ENCODE peak calls at places on chromosomes 3 and 15, in eight cellular contexts. One of them, this sample, is unnamed.

GRCh38 chr3:27508421-27508820 is 24.2 kb upstream of the SLC4A7 start:
- DNase-seq in GM06990: no peak
- DNase-seq in nephron progenitor cell: no peak
- DNase-seq in iPS-NIHi11: no peak
- DNase-seq in SK-N-SH: no peak
- DNase-seq in anterior cingulate cortex: no peak
- DNase-seq in aorta: no peak
- DNase-seq in heart left ventricle: no peak
- DNase-seq in this sample: no peak

GRCh38 chr3:38548154-38548931 is 52.2 kb downstream of the EXOG start:
- DNase-seq in nephron progenitor cell: no peak
- DNase-seq in anterior cingulate cortex: no peak
- DNase-seq in GM06990: no peak
- DNase-seq in iPS-NIHi11: peak; percentile 67
- DNase-seq in SK-N-SH: no peak
- DNase-seq in heart left ventricle: no peak
- DNase-seq in aorta: no peak
- DNase-seq in this sample: no peak

GRCh38 chr3:62604301-62604700 is 231.0 kb upstream of the FEZF2 start:
- DNase-seq in heart left ventricle: no peak
- DNase-seq in GM06990: no peak
- DNase-seq in anterior cingulate cortex: no peak
- DNase-seq in aorta: no peak
- DNase-seq in nephron progenitor cell: no peak
- DNase-seq in iPS-NIHi11: no peak
- DNase-seq in SK-N-SH: no peak
- DNase-seq in this sample: no peak

GRCh38 chr15:92290359-92290992 is 103.2 kb upstream of the ST8SIA2 start:
- DNase-seq in SK-N-SH: no peak
- DNase-seq in anterior cingulate cortex: no peak
- DNase-seq in nephron progenitor cell: no peak
- DNase-seq in GM06990: no peak
- DNase-seq in aorta: no peak
- DNase-seq in heart left ventricle: no peak
- DNase-seq in iPS-NIHi11: no peak
- DNase-seq in this sample: no peak

GRCh38 chr3:12752111-12752510 is 6.9 kb downstream of the TMEM40 start:
- DNase-seq in iPS-NIHi11: no peak
- DNase-seq in anterior cingulate cortex: no peak
- DNase-seq in SK-N-SH: no peak
- DNase-seq in GM06990: no peak
- DNase-seq in aorta: no peak
- DNase-seq in heart left ventricle: no peak
- DNase-seq in nephron progenitor cell: no peak
- DNase-seq in this sample: no peak

GRCh38 chr15:101167791-101168462 is 83.9 kb downstream of the CHSY1 start:
- DNase-seq in iPS-NIHi11: no peak
- DNase-seq in SK-N-SH: no peak
- DNase-seq in GM06990: no peak
- DNase-seq in aorta: peak; percentile 94
- DNase-seq in nephron progenitor cell: no peak
- DNase-seq in anterior cingulate cortex: no peak
- DNase-seq in heart left ventricle: peak; percentile 83
- DNase-seq in this sample: peak; percentile 90

GRCh38 chr3:121545049-121545563 is 682 bp downstream of the POLQ start:
- DNase-seq in GM06990: no peak
- DNase-seq in nephron progenitor cell: no peak
- DNase-seq in anterior cingulate cortex: no peak
- DNase-seq in SK-N-SH: no peak
- DNase-seq in iPS-NIHi11: no peak
- DNase-seq in aorta: no peak
- DNase-seq in heart left ventricle: no peak
- DNase-seq in this sample: no peak

GRCh38 chr3:23446301-23446700 is 243.2 kb downstream of the UBE2E2 start:
- DNase-seq in iPS-NIHi11: no peak
- DNase-seq in heart left ventricle: no peak
- DNase-seq in aorta: no peak
- DNase-seq in anterior cingulate cortex: no peak
- DNase-seq in SK-N-SH: no peak
- DNase-seq in nephron progenitor cell: no peak
- DNase-seq in GM06990: no peak
- DNase-seq in this sample: no peak

GRCh38 chr3:30612422-30613134 is 6.2 kb downstream of the TGFBR2 start:
- DNase-seq in heart left ventricle: no peak
- DNase-seq in anterior cingulate cortex: no peak
- DNase-seq in nephron progenitor cell: no peak
- DNase-seq in aorta: no peak
- DNase-seq in iPS-NIHi11: no peak
- DNase-seq in SK-N-SH: no peak
- DNase-seq in GM06990: no peak
- DNase-seq in this sample: no peak

GRCh38 chr15:90058308-90058707 is 44.0 kb downstream of the IDH2 start:
- DNase-seq in aorta: no peak
- DNase-seq in GM06990: peak; percentile 39
- DNase-seq in nephron progenitor cell: no peak
- DNase-seq in iPS-NIHi11: no peak
- DNase-seq in SK-N-SH: no peak
- DNase-seq in heart left ventricle: no peak
- DNase-seq in anterior cingulate cortex: no peak
- DNase-seq in this sample: no peak

GRCh38 chr15:40878785-40879184 is 4.8 kb upstream of the RHOV start:
- DNase-seq in nephron progenitor cell: no peak
- DNase-seq in aorta: peak; percentile 1
- DNase-seq in anterior cingulate cortex: no peak
- DNase-seq in iPS-NIHi11: no peak
- DNase-seq in GM06990: no peak
- DNase-seq in heart left ventricle: no peak
- DNase-seq in SK-N-SH: no peak
- DNase-seq in this sample: peak; percentile 41

GRCh38 chr3:48268381-48268935 is 27.6 kb downstream of the ZNF589 start:
- DNase-seq in heart left ventricle: no peak
- DNase-seq in GM06990: no peak
- DNase-seq in aorta: no peak
- DNase-seq in SK-N-SH: no peak
- DNase-seq in iPS-NIHi11: no peak
- DNase-seq in nephron progenitor cell: no peak
- DNase-seq in anterior cingulate cortex: no peak
- DNase-seq in this sample: no peak

GRCh38 chr3:193944161-193944884 is 191.6 kb upstream of the HES1 start:
- DNase-seq in SK-N-SH: no peak
- DNase-seq in nephron progenitor cell: peak; percentile 25
- DNase-seq in anterior cingulate cortex: no peak
- DNase-seq in GM06990: no peak
- DNase-seq in heart left ventricle: no peak
- DNase-seq in aorta: no peak
- DNase-seq in iPS-NIHi11: no peak
- DNase-seq in this sample: no peak